ENCODE peak calls at places on chromosomes 2 and 18, in seven cellular contexts. Y is sigmoid colon, P is astrocyte, E is HFFc6, R is fibroblast of lung, M is fibroblast of pulmonary artery, L is endothelial cell. U is an unnamed sample.

GRCh38 chr18:9191658-9192256 is 55.2 kb downstream of the ANKRD12 start:
- DNase-seq in Y (no peak), M (no peak), R (no peak), P (no peak), L (no peak), E (no peak), U (no peak)

GRCh38 chr2:26986576-26986975 is 16.1 kb downstream of the MAPRE3 start:
- DNase-seq in P (peak; percentile 57), M (no peak), E (no peak), L (no peak), R (no peak), Y (no peak), U (no peak)

GRCh38 chr2:14199040-14199439 is 433.5 kb upstream of the LRATD1 start:
- DNase-seq in M (peak; percentile 1), L (no peak), R (no peak), Y (no peak), P (no peak), E (no peak), U (no peak)

GRCh38 chr2:170815311-170815710 is 1.4 kb upstream of the GAD1 start:
- DNase-seq in L (no peak), R (no peak), E (no peak), Y (no peak), M (no peak), P (no peak), U (no peak)

GRCh38 chr18:8960740-8961657 is 141.5 kb upstream of the NDUFV2 start:
- DNase-seq in P (peak; percentile 87), R (peak; percentile 76), L (no peak), Y (no peak), E (peak; percentile 74), M (peak; percentile 71), U (no peak)

GRCh38 chr18:80194874-80195570 is 52.3 kb downstream of the PARD6G start:
- DNase-seq in P (no peak), R (no peak), L (no peak), Y (peak; percentile 17), E (no peak), M (no peak), U (no peak)

GRCh38 chr2:160491922-160492371 is 1.7 kb downstream of the RBMS1 start:
- DNase-seq in M (peak; percentile 82), Y (no peak), P (peak; percentile 79), R (peak; percentile 81), E (peak; percentile 72), L (peak; percentile 18), U (no peak)

GRCh38 chr2:209974566-209974965 is 27.9 kb upstream of the RPE start:
- DNase-seq in L (no peak), E (peak; percentile 43), P (peak; percentile 2), M (no peak), Y (no peak), R (no peak), U (no peak)

GRCh38 chr2:138829326-138829725 is 49.1 kb upstream of the NXPH2 start:
- DNase-seq in R (peak; percentile 30), E (no peak), P (no peak), Y (no peak), M (peak; percentile 24), L (peak; percentile 74), U (peak; percentile 72)

GRCh38 chr2:85994421-85994777 is 105.6 kb upstream of the ST3GAL5 start:
- DNase-seq in L (no peak), E (no peak), R (no peak), Y (no peak), M (no peak), P (no peak), U (no peak)

GRCh38 chr2:226631671-226632070 is 167.9 kb downstream of the IRS1 start:
- DNase-seq in M (peak; percentile 24), R (peak; percentile 95), P (no peak), Y (peak; percentile 90), L (no peak), E (no peak), U (no peak)

GRCh38 chr2:75516378-75517122 is 44.2 kb downstream of the EVA1A start:
- DNase-seq in R (peak; percentile 2), L (no peak), P (no peak), E (no peak), Y (no peak), M (no peak), U (no peak)

GRCh38 chr2:209321076-209321475 is 102.8 kb upstream of the MAP2 start:
- DNase-seq in L (no peak), M (peak; percentile 10), Y (no peak), P (peak; percentile 64), E (peak; percentile 26), R (peak; percentile 69), U (no peak)

GRCh38 chr2:166653185-166653813 is 159.2 kb upstream of the SCN7A start:
- DNase-seq in M (peak; percentile 72), Y (no peak), R (peak; percentile 24), E (no peak), P (peak; percentile 71), L (no peak), U (no peak)

GRCh38 chr2:121561617-121562268 is 31.1 kb downstream of the RNU4ATAC start:
- DNase-seq in E (peak; percentile 74), R (peak; percentile 38), L (no peak), P (peak; percentile 67), Y (no peak), M (peak; percentile 44), U (no peak)

GRCh38 chr2:225002656-225003045 is 39.6 kb downstream of the DOCK10 start:
- DNase-seq in Y (no peak), M (no peak), P (no peak), L (no peak), E (no peak), R (no peak), U (no peak)

GRCh38 chr2:9552491-9553178 is 3.0 kb downstream of the ADAM17 start:
- DNase-seq in M (peak; percentile 94), L (no peak), Y (no peak), P (peak; percentile 74), E (peak; percentile 44), R (peak; percentile 97), U (no peak)

GRCh38 chr2:236526459-236527197 is 43.0 kb upstream of the ACKR3 start:
- DNase-seq in R (no peak), M (no peak), Y (no peak), P (peak; percentile 22), E (no peak), L (no peak), U (no peak)

GRCh38 chr2:212919238-212919637 is 232.2 kb downstream of the IKZF2 start:
- DNase-seq in Y (no peak), M (no peak), E (no peak), R (no peak), P (no peak), L (no peak), U (no peak)

GRCh38 chr2:86520153-86520552 is 43.1 kb downstream of the CHMP3 start:
- DNase-seq in L (no peak), E (no peak), R (no peak), M (no peak), P (no peak), Y (no peak), U (no peak)

GRCh38 chr2:237864030-237864931 is 4.9 kb downstream of the RAMP1 start:
- DNase-seq in M (no peak), Y (peak; percentile 76), P (no peak), E (no peak), R (no peak), L (no peak), U (peak; percentile 45)

GRCh38 chr18:74506405-74507119 is 10.4 kb downstream of the CNDP2 start:
- DNase-seq in R (peak; percentile 59), L (no peak), Y (peak; percentile 64), E (no peak), P (no peak), M (peak; percentile 71), U (no peak)

GRCh38 chr2:44668336-44668735 is 273.2 kb upstream of the SIX3 start:
- DNase-seq in P (no peak), R (no peak), M (no peak), Y (no peak), E (no peak), L (no peak), U (peak; percentile 33)
- TF ChIP-seq CTCF in P (no peak), R (no peak), M (peak; percentile 36), Y (no peak), E (no peak), L (no peak), U (peak; percentile 70)

GRCh38 chr2:233417282-233417681 is 63.0 kb downstream of the DGKD start:
- DNase-seq in M (no peak), P (no peak), R (no peak), Y (no peak), L (no peak), E (no peak), U (no peak)
- TF ChIP-seq CTCF in M (no peak), P (no peak), R (no peak), Y (no peak), L (no peak), E (no peak), U (no peak)

GRCh38 chr18:62877448-62878221 is 162.3 kb downstream of the PHLPP1 start:
- DNase-seq in Y (no peak), R (peak; percentile 58), M (peak; percentile 88), L (no peak), P (peak; percentile 83), E (no peak), U (no peak)
- TF ChIP-seq CTCF in Y (no peak), R (no peak), M (peak; percentile 22), L (no peak), P (peak; percentile 2), E (no peak), U (no peak)

DNA sequence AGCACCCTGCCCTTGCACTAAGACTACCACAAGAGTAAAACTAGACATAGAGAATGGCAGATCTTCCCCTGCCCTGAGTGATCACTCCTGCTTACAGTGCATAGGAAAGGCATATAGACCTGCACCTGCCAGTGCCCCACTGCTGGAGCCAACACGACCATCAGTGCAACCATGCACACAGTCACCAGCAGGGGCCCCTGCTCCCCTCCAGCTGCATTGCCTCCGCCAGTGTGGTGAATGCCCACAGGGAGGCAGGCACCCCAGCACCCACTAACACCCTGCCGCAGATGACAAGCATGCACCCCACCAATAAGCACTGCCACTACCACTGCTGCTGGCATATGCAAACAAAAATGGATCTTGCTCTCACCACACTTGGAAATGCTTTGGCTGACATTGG is 478.8 kb downstream of the ADCYAP1 start:
- DNase-seq in R (no peak), M (no peak), P (no peak), E (no peak), Y (no peak), L (no peak), U (no peak)
- TF ChIP-seq CTCF in R (no peak), M (no peak), P (no peak), E (no peak), Y (no peak), L (no peak), U (peak; percentile 22)

DNA sequence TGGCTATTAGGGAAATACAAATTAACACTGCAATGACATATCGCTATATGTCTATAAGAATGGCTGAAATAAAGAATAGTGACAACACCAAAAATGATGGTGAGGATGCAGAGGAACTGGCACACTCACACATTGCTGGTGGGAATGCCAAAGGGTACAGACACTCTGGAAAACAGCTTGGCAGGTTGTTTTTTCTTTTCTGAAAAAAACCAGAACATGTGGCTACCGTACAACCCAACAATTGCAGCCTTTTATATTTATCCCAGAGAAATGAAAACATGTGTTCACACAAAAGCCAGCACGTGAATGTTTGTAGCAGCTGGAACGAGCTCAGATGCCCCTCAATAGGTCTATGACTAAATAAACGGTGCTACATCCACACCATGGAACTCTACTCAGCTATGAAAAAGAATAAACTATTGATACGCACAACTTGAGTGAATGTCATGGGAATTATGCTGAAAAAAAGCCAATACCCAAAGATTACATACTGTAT is 45.9 kb downstream of the KCNE4 start:
- DNase-seq in E (no peak), R (no peak), Y (no peak), M (no peak), P (no peak), L (no peak), U (no peak)
- TF ChIP-seq CTCF in E (no peak), R (no peak), Y (no peak), M (no peak), P (no peak), L (no peak), U (no peak)